ENCODE peak calls at places on chromosomes 12 and 14, in six cellular contexts. S is left ventricle myocardium inferior; U is CD8-positive, alpha-beta T cell; X is A549; W is mammary epithelial cell; D is cardiac muscle cell. H is an unnamed sample.

GRCh38 chr12:31362759-31363415 is 36.9 kb upstream of the SINHCAF start:
- DNase-seq in D (peak), W (peak), X (no peak), U (no peak), S (no peak), H (no peak)

GRCh38 chr12:89516633-89517032 is 8.0 kb downstream of the GALNT4 start:
- DNase-seq in X (no peak), W (no peak), U (no peak), D (no peak), S (no peak), H (no peak)

GRCh38 chr14:51776102-51776894 is 84.1 kb upstream of the GNG2 start:
- DNase-seq in S (peak), W (peak), X (peak), U (peak), D (peak), H (peak)

GRCh38 chr14:105091335-105092123 is 26.3 kb upstream of the GPR132 start:
- DNase-seq in W (peak), S (peak), D (no peak), X (peak), U (no peak), H (peak)

GRCh38 chr14:24398943-24399801 is at the start of gene NYNRIN:
- DNase-seq in W (no peak), U (peak), S (peak), X (no peak), D (peak), H (no peak)

GRCh38 chr12:19846561-19846960 is 407.3 kb downstream of the AEBP2 start:
- DNase-seq in D (no peak), S (no peak), X (peak), U (no peak), W (peak), H (peak)

GRCh38 chr14:55133416-55133815 is 4.4 kb downstream of the LGALS3 start:
- DNase-seq in U (no peak), X (no peak), D (no peak), W (peak), S (no peak), H (no peak)

GRCh38 chr12:12010277-12011031 is 60.3 kb upstream of the BCL2L14 start:
- DNase-seq in X (no peak), U (peak), D (no peak), S (peak), W (peak), H (no peak)

GRCh38 chr12:82325540-82326336 is 32.4 kb downstream of the CCDC59 start:
- DNase-seq in W (no peak), S (no peak), D (no peak), X (no peak), U (no peak), H (no peak)

GRCh38 chr14:104149617-104150141 is 11.3 kb downstream of the KIF26A start:
- DNase-seq in W (no peak), U (no peak), S (no peak), D (peak), X (no peak), H (no peak)

GRCh38 chr14:42192659-42193425 is 586.2 kb downstream of the LRFN5 start:
- DNase-seq in D (no peak), S (no peak), X (peak), U (no peak), W (peak), H (peak)

GRCh38 chr14:54567634-54568561 is 970 bp downstream of the SAMD4A start:
- DNase-seq in X (no peak), W (peak), S (peak), D (peak), U (peak), H (peak)

GRCh38 chr12:131096681-131097181 is 143.0 kb downstream of the ADGRD1 start:
- DNase-seq in X (no peak), U (no peak), D (no peak), W (no peak), S (no peak), H (no peak)

GRCh38 chr14:52313903-52314481 is at the start of gene PTGER2:
- DNase-seq in W (peak), D (peak), U (peak), S (peak), X (peak), H (peak)

GRCh38 chr12:23950775-23951391 is 1.4 kb upstream of the SOX5 start:
- DNase-seq in D (peak), U (no peak), X (no peak), S (no peak), W (no peak), H (no peak)

GRCh38 chr14:63727231-63727735 is 582 bp downstream of the SGPP1 start:
- DNase-seq in X (peak), U (no peak), S (peak), D (peak), W (peak), H (no peak)

GRCh38 chr12:66066071-66066928 is 64.2 kb downstream of the LLPH start:
- DNase-seq in S (no peak), W (peak), D (peak), U (no peak), X (no peak), H (no peak)

GRCh38 chr14:68792022-68792829 is 641 bp downstream of the ZFP36L1 start:
- DNase-seq in S (no peak), W (peak), X (no peak), D (no peak), U (peak), H (no peak)

GRCh38 chr14:81436296-81437138 is 36.4 kb upstream of the STON2 start:
- DNase-seq in S (peak), D (peak), W (peak), U (no peak), X (peak), H (peak)

GRCh38 chr14:105499256-105500035 is 8.4 kb downstream of the TEDC1 start:
- DNase-seq in D (no peak), X (no peak), S (no peak), W (no peak), U (no peak), H (no peak)

GRCh38 chr14:65832431-65833253 is 420.1 kb downstream of the FUT8 start:
- DNase-seq in D (peak), X (peak), U (no peak), S (no peak), W (no peak), H (no peak)

GRCh38 chr12:6294533-6295186 is 15.8 kb upstream of the PLEKHG6 start:
- DNase-seq in X (no peak), S (no peak), W (no peak), D (no peak), U (no peak), H (no peak)

GRCh38 chr12:33830070-33830469 is 192.2 kb upstream of the ALG10 start:
- DNase-seq in S (no peak), W (peak), U (no peak), D (no peak), X (no peak), H (no peak)

GRCh38 chr14:95065411-95065810 is 91.9 kb downstream of the DICER1 start:
- DNase-seq in S (no peak), W (no peak), D (no peak), U (no peak), X (no peak), H (no peak)

GRCh38 chr12:553216-554000 is 93.7 kb downstream of the B4GALNT3 start:
- DNase-seq in S (no peak), W (no peak), U (peak), X (no peak), D (no peak), H (no peak)

GRCh38 chr12:56271031-56271430 is 4.3 kb downstream of the COQ10A start:
- DNase-seq in S (no peak), U (no peak), W (peak), X (peak), D (peak), H (no peak)

GRCh38 chr14:102772781-102773570 is 4.3 kb upstream of the TRAF3 start:
- DNase-seq in X (no peak), D (peak), W (no peak), U (no peak), S (no peak), H (no peak)

GRCh38 chr12:105814283-105814682 is 324.5 kb downstream of the NUAK1 start:
- DNase-seq in U (no peak), W (no peak), S (no peak), D (peak), X (no peak), H (no peak)

GRCh38 chr14:31261859-31262739 is 54.5 kb upstream of the HECTD1 start:
- DNase-seq in U (no peak), X (no peak), S (no peak), D (no peak), W (no peak), H (no peak)

GRCh38 chr14:100816950-100817901 is 8.7 kb upstream of the MEG3 start:
- DNase-seq in D (no peak), S (no peak), W (no peak), U (no peak), X (no peak), H (no peak)

GRCh38 chr12:76765598-76765997 is 1.7 kb downstream of the ZDHHC17 start:
- DNase-seq in X (no peak), D (no peak), U (no peak), S (no peak), W (no peak), H (no peak)

GRCh38 chr12:100337727-100338126 is 19.1 kb upstream of the SLC17A8 start:
- DNase-seq in W (no peak), X (no peak), S (no peak), D (no peak), U (no peak), H (no peak)

GRCh38 chr14:84643438-84643837 is 886.5 kb upstream of the FLRT2 start:
- DNase-seq in X (no peak), U (no peak), D (no peak), W (no peak), S (no peak), H (no peak)

GRCh38 chr12:47752552-47752951 is 6.1 kb downstream of the RAPGEF3 start:
- DNase-seq in S (no peak), D (no peak), W (peak), X (no peak), U (no peak), H (peak)

DNA sequence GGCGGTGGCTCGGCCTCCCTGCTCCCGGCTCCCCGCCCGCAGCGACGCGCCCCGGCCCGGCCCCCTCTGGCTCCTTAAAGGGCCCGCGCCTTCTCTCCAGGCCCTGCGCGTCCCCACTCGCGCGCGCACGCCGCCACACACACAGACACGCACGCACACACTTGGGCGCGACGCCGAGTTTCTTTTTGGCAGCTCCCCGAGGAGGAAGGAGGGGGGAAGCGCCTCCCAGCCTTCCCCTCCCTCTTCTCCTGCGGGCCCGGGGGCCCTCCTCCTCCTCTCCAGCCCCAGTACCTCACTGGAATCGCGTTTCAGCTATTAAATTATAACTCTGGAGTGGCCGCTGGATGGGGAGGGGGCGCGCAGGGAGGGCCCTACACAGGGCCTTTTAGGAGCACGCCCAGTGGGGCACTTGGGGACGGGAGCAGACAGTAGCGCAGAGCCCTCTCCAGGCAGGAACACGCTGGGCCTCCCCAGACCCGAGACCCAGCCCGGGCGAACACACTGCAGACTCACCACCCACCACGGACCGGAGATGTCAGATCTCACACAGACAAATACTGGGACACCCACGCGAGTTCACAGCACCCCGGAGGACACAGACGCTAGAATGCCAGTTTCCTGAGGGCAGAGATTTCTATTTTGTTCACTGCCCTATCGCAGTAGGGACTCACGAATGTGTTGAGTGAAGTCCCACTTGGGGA is 411 bp upstream of the NCOR2 start:
- DNase-seq in W (peak), S (peak), D (peak), X (peak), U (peak), H (peak)
- TF ChIP-seq CTCF in W (no peak), S (no peak), D (no peak), X (no peak), U (no peak), H (no peak)

DNA sequence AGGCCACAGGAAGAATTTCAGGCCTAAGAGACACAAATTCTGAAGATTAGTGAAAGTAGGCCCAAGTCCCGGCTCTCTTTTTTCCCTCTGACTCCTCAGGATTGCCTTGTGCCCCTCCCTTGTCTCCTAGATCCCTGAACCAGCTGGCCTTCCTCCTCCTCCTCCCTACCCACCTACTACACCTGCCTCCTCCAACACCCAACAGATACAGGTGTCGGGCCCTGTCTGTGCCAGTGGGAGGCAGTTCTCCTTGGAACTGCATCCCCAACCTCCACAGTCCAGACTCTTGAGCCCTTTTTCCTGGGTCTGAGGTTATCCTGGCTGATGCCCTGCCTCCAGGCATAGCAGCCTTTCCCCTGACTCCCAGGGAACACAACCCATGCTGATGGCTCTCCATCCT is 1.8 kb downstream of the PPP1R1A start:
- DNase-seq in X (no peak), W (no peak), U (no peak), S (no peak), D (no peak), H (no peak)
- H3K27ac ChIP-seq in X (no peak), W (no peak), U (no peak), S (no peak), D (no peak), H (no peak)

DNA sequence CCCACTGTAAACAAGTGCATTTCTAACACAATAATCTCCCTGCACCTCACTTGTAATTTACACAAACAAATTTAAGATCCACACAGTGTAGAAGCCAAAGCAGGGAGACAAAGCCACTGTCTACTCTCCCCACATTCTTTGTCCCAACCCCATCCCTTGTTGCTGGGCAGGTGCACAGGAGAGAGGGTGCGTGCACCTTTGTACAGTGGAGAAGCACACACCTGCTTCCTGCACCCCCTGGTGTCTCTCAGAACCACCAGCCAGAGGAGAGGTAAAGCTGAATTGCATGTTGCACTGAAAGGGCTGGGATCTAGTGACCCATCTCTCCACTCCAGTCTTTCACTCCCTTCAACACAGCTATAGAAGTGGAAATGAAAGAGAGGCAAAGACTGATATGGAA is 51.4 kb upstream of the IFNG-AS1 start:
- DNase-seq in W (no peak), S (no peak), D (no peak), U (peak), X (no peak), H (no peak)
- TF ChIP-seq CTCF in W (no peak), S (no peak), D (no peak), U (no peak), X (no peak), H (no peak)

GRCh38 chr14:22255042-22255441 is 334.0 kb downstream of the DAD1 start:
- DNase-seq in S (no peak), D (no peak), W (no peak), X (no peak), U (no peak), H (no peak)

GRCh38 chr14:22251090-22251489 is 337.9 kb downstream of the DAD1 start:
- DNase-seq in S (no peak), X (no peak), U (no peak), D (no peak), W (no peak), H (no peak)

GRCh38 chr14:22249775-22250174 is 339.2 kb downstream of the DAD1 start:
- DNase-seq in X (no peak), W (no peak), U (no peak), D (no peak), S (no peak), H (no peak)

GRCh38 chr14:22252591-22253178 is 336.3 kb downstream of the DAD1 start:
- DNase-seq in S (no peak), D (peak), X (no peak), W (no peak), U (no peak), H (no peak)
- H3K27ac ChIP-seq in S (peak), D (peak), X (no peak), W (no peak), U (no peak), H (no peak)

GRCh38 chr14:59582845-59583509 is 6.4 kb upstream of the CCDC175 start:
- DNase-seq in D (no peak), U (no peak), W (no peak), S (no peak), X (no peak), H (no peak)
- TF ChIP-seq CTCF in D (no peak), U (no peak), W (peak), S (no peak), X (no peak), H (no peak)

DNA sequence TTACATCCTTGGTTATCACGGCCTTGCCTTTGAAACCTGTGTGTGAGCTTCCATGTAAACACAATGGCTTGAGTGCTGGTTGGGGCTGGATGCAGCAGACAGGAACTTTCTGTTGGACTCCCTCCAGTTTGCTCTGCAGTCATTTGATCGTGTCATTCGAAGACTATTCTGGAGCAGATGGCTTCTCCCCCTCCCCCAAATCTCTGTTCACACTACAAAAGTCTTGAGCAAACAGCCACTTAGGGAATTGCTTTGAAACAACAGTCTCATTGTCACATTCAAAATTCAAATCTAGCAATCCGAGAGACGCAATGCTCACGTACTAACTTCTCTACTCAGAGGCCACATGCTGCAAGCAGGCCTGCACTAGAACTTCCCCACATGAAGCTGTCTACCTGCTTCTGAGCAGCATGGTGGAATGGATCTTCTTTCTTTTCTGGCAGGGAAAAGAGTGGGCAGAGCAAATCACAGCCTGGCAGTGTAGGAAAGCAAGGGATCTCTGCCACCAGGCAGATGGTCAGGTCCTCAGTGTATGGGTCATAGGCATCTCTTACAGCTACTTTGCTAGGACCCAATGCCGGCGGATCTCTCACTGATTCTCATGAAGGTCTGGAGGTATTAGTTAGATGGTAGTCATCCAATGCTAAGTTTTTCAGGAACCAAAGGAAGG is 214.2 kb downstream of the PPM1H start:
- DNase-seq in D (no peak), S (no peak), U (no peak), W (no peak), X (no peak), H (no peak)
- H3K27ac ChIP-seq in D (no peak), S (peak), U (no peak), W (no peak), X (peak), H (no peak)

H was measured in RWPE1.